ENCODE peak calls at places on chromosomes 6 and 20, in four cellular contexts. One of them, this sample, is unnamed.

GRCh38 chr20:46251211-46251673 is 57.1 kb downstream of the CDH22 start:
- DNase-seq in K562: no peak
- DNase-seq in Panc1: no peak
- DNase-seq in HepG2: no peak
- DNase-seq in this sample: no peak

GRCh38 chr20:3262566-3262965 is 23.6 kb upstream of the SLC4A11 start:
- DNase-seq in K562: no peak
- DNase-seq in Panc1: no peak
- DNase-seq in HepG2: no peak
- DNase-seq in this sample: no peak

GRCh38 chr20:50215101-50215500 is 24.5 kb downstream of the CEBPB start:
- DNase-seq in HepG2: no peak
- DNase-seq in K562: no peak
- DNase-seq in Panc1: no peak
- DNase-seq in this sample: no peak

GRCh38 chr20:63005862-63006564 is 751 bp downstream of the BHLHE23 start:
- DNase-seq in HepG2: no peak
- DNase-seq in Panc1: no peak
- DNase-seq in K562: no peak
- DNase-seq in this sample: no peak

GRCh38 chr6:38184780-38185080 is 365.2 kb downstream of the ZFAND3 start:
- DNase-seq in K562: no peak
- DNase-seq in Panc1: no peak
- DNase-seq in HepG2: no peak
- DNase-seq in this sample: no peak

GRCh38 chr6:105793132-105793531 is 293.0 kb upstream of the PRDM1 start:
- DNase-seq in HepG2: no peak
- DNase-seq in Panc1: no peak
- DNase-seq in K562: peak
- DNase-seq in this sample: no peak

GRCh38 chr6:78076371-78076770 is 423.5 kb downstream of the MEI4 start:
- DNase-seq in K562: no peak
- DNase-seq in Panc1: no peak
- DNase-seq in HepG2: no peak
- DNase-seq in this sample: no peak

GRCh38 chr6:31474871-31475286 is 23.1 kb upstream of the MICB start:
- DNase-seq in HepG2: no peak
- DNase-seq in Panc1: no peak
- DNase-seq in K562: peak
- DNase-seq in this sample: no peak

GRCh38 chr6:159977242-159978214 is 8.6 kb downstream of the IGF2R start:
- DNase-seq in Panc1: no peak
- DNase-seq in HepG2: no peak
- DNase-seq in K562: peak
- DNase-seq in this sample: no peak

DNA sequence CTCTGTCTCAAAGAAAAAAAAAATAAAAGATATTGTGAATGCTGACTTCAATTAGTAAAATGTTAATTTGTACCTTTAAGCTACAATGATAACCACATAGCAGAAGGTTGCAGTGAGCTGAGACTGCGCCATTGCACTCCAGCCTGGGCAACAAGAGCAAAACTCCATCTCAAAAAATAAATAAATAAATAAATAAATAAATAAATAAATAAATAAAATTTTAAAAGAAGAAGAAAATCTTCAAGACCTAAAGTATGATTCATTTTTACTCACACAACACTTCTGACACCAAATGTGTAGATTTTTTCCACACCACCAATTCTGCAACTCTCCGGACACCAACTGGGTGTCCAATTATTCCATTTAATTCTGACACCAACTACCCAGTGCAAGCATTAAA is 28.8 kb upstream of the MBOAT1 start:
- DNase-seq in HepG2: no peak
- DNase-seq in K562: no peak
- DNase-seq in Panc1: no peak
- DNase-seq in this sample: no peak
- TF ChIP-seq TCF7L2 in HepG2: no peak
- TF ChIP-seq TCF7L2 in K562: no peak
- TF ChIP-seq TCF7L2 in Panc1: no peak
- TF ChIP-seq TCF7L2 in this sample: no peak

GRCh38 chr6:134216304-134217029 is 101.4 kb downstream of the SGK1 start:
- DNase-seq in K562: peak
- DNase-seq in Panc1: no peak
- DNase-seq in HepG2: no peak
- DNase-seq in this sample: no peak
- TF ChIP-seq TCF7L2 in K562: no peak
- TF ChIP-seq TCF7L2 in Panc1: no peak
- TF ChIP-seq TCF7L2 in HepG2: no peak
- TF ChIP-seq TCF7L2 in this sample: no peak

GRCh38 chr6:121491576-121491975 is 56.1 kb downstream of the GJA1 start:
- DNase-seq in HepG2: no peak
- DNase-seq in Panc1: no peak
- DNase-seq in K562: no peak
- DNase-seq in this sample: no peak
- TF ChIP-seq TCF7L2 in HepG2: no peak
- TF ChIP-seq TCF7L2 in Panc1: no peak
- TF ChIP-seq TCF7L2 in K562: no peak
- TF ChIP-seq TCF7L2 in this sample: no peak

GRCh38 chr6:169019111-169019510 is 234.5 kb downstream of the THBS2 start:
- DNase-seq in HepG2: no peak
- DNase-seq in Panc1: no peak
- DNase-seq in K562: no peak
- DNase-seq in this sample: no peak
- TF ChIP-seq TCF7L2 in HepG2: no peak
- TF ChIP-seq TCF7L2 in Panc1: no peak
- TF ChIP-seq TCF7L2 in K562: no peak
- TF ChIP-seq TCF7L2 in this sample: no peak

DNA sequence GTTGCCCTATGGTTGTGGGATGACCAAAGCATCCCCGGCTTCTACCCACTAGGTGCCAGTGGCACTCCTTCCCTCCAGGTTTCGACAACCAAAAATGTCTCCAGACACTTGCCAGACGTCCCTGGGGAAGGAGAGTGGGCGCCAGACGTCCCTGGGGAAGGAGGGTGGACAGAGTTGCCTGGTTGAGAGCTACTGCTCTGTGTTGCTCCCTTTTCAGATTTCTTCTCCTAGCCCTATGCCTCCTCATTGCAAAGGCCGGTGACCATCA is 13.1 kb downstream of the LRRC73 start:
- DNase-seq in Panc1: no peak
- DNase-seq in HepG2: no peak
- DNase-seq in K562: no peak
- DNase-seq in this sample: no peak
- TF ChIP-seq TCF7L2 in Panc1: no peak
- TF ChIP-seq TCF7L2 in HepG2: no peak
- TF ChIP-seq TCF7L2 in K562: no peak
- TF ChIP-seq TCF7L2 in this sample: no peak

DNA sequence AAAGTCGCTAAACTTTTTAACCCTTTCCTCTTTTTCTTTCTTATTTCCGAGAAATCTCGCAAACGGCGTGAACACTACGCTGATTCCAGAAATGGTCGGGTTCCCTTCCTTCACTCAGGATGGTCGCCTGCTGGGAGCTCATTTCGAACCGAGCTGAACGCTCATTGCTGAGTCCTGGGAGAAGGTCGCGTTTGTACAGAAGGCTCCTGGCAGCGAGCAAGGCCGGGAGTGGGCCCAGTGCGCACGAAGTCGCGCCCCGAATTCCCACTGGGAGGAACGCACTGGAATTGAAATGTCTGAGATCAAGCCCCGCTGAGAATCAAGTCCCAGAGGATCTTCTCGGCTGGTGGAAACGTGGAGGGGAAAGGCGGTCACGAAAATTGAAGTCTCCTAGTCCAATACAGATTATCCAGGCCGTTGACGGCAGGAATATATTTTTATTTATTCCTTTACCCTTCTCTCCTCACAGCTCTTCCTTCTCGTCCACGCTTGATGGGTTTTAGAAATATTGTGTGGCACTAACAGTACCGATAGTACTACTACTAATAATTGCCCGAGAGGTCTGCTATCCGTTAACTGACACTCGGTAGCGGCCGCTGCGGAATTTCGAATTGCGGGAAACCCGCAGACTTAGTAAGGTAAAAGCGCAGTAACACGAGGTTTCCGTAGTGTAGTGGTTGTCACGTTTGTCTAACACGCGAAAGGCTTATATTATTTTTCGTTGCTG is 207.2 kb upstream of the ZNF184 start:
- DNase-seq in Panc1: no peak
- DNase-seq in HepG2: no peak
- DNase-seq in K562: no peak
- DNase-seq in this sample: no peak
- TF ChIP-seq TCF7L2 in Panc1: no peak
- TF ChIP-seq TCF7L2 in HepG2: no peak
- TF ChIP-seq TCF7L2 in K562: no peak
- TF ChIP-seq TCF7L2 in this sample: no peak

GRCh38 chr6:43059168-43060033 is at the start of the genes KLC4 and MRPL2:
- DNase-seq in HepG2: peak
- DNase-seq in Panc1: peak
- DNase-seq in K562: peak
- DNase-seq in this sample: peak
- TF ChIP-seq TCF7L2 in HepG2: no peak
- TF ChIP-seq TCF7L2 in Panc1: no peak
- TF ChIP-seq TCF7L2 in K562: no peak
- TF ChIP-seq TCF7L2 in this sample: no peak

GRCh38 chr20:36501367-36502006 is 39.8 kb upstream of the MYL9 start:
- DNase-seq in Panc1: no peak
- DNase-seq in HepG2: no peak
- DNase-seq in K562: no peak
- DNase-seq in this sample: no peak

GRCh38 chr20:36499211-36499610 is 42.1 kb upstream of the MYL9 start:
- DNase-seq in Panc1: no peak
- DNase-seq in K562: no peak
- DNase-seq in HepG2: no peak
- DNase-seq in this sample: no peak

GRCh38 chr20:36498386-36499179 is 42.7 kb upstream of the MYL9 start:
- DNase-seq in HepG2: no peak
- DNase-seq in Panc1: no peak
- DNase-seq in K562: no peak
- DNase-seq in this sample: no peak

GRCh38 chr20:36497856-36498255 is 43.5 kb upstream of the MYL9 start:
- DNase-seq in HepG2: no peak
- DNase-seq in K562: no peak
- DNase-seq in Panc1: no peak
- DNase-seq in this sample: no peak

GRCh38 chr20:36499723-36500501 is 41.4 kb upstream of the MYL9 start:
- DNase-seq in HepG2: no peak
- DNase-seq in Panc1: no peak
- DNase-seq in K562: no peak
- DNase-seq in this sample: no peak
- TF ChIP-seq TCF7L2 in HepG2: no peak
- TF ChIP-seq TCF7L2 in Panc1: no peak
- TF ChIP-seq TCF7L2 in K562: no peak
- TF ChIP-seq TCF7L2 in this sample: no peak

DNA sequence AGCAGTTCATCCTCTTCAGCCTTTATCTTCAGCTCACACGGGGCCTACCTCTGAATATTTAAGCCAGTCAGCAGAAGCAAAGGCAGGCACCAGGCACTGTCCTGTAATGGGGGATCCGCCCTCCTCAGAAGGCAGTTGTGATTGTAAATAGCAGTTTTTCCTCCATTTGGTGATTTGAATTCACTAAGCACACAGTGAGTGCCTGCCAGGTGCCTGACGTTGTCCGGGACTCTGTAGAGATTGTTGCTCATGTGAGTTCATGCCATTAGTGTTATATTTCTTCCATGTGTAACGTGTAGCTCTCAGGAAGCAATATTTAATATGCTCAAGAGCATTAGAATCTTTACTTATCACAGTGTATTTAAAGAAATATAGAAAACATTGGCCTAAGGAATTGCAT is 17.9 kb downstream of the BPHL start:
- DNase-seq in Panc1: no peak
- DNase-seq in HepG2: no peak
- DNase-seq in K562: no peak
- DNase-seq in this sample: no peak
- TF ChIP-seq TCF7L2 in Panc1: no peak
- TF ChIP-seq TCF7L2 in HepG2: no peak
- TF ChIP-seq TCF7L2 in K562: no peak
- TF ChIP-seq TCF7L2 in this sample: no peak